ENCODE peak calls at places on chromosomes 12 and 14, in ten cellular contexts. One of them, this sample, is unnamed. For H3K4me1 and H3K9me3, the result is how much of the 10 kb centered on the place peaks cover.

GRCh38 chr12:6374781-6375150 is 597 bp downstream of the SCNN1A start:
- DNase-seq in IMR-90: no peak
- DNase-seq in K562: no peak
- DNase-seq in uterus: no peak
- DNase-seq in ovary: no peak
- DNase-seq in tibial nerve: no peak
- DNase-seq in H1: no peak
- DNase-seq in A549: no peak
- DNase-seq in HCT116: no peak
- DNase-seq in HepG2: no peak
- DNase-seq in this sample: no peak

GRCh38 chr14:69986336-69986735 is 107.1 kb downstream of the SMOC1 start:
- DNase-seq in IMR-90: no peak
- DNase-seq in K562: no peak
- DNase-seq in uterus: no peak
- DNase-seq in ovary: no peak
- DNase-seq in tibial nerve: no peak
- DNase-seq in H1: no peak
- DNase-seq in A549: no peak
- DNase-seq in HCT116: no peak
- DNase-seq in HepG2: no peak
- DNase-seq in this sample: no peak

GRCh38 chr12:112419269-112420133 is 754 bp downstream of the PTPN11 start:
- DNase-seq in IMR-90: peak
- DNase-seq in K562: peak
- DNase-seq in uterus: peak
- DNase-seq in ovary: peak
- DNase-seq in tibial nerve: peak
- DNase-seq in H1: no peak
- DNase-seq in A549: peak
- DNase-seq in HCT116: no peak
- DNase-seq in HepG2: peak
- DNase-seq in this sample: peak

GRCh38 chr14:95294320-95294719 is 25.4 kb downstream of the CLMN start:
- DNase-seq in IMR-90: no peak
- DNase-seq in K562: no peak
- DNase-seq in uterus: no peak
- DNase-seq in ovary: no peak
- DNase-seq in tibial nerve: no peak
- DNase-seq in H1: no peak
- DNase-seq in A549: no peak
- DNase-seq in HCT116: no peak
- DNase-seq in HepG2: no peak
- DNase-seq in this sample: no peak

GRCh38 chr14:65373671-65374039 is 38.9 kb upstream of the FUT8 start:
- DNase-seq in IMR-90: no peak
- DNase-seq in K562: no peak
- DNase-seq in uterus: no peak
- DNase-seq in ovary: no peak
- DNase-seq in tibial nerve: no peak
- DNase-seq in H1: no peak
- DNase-seq in A549: no peak
- DNase-seq in HCT116: no peak
- DNase-seq in HepG2: no peak
- DNase-seq in this sample: no peak

GRCh38 chr14:93959239-93960107 is 16.9 kb downstream of the ASB2 start:
- DNase-seq in IMR-90: peak
- DNase-seq in K562: peak
- DNase-seq in uterus: peak
- DNase-seq in ovary: no peak
- DNase-seq in tibial nerve: no peak
- DNase-seq in H1: no peak
- DNase-seq in A549: peak
- DNase-seq in HCT116: peak
- DNase-seq in HepG2: peak
- DNase-seq in this sample: no peak

GRCh38 chr12:65335021-65335714 is 56.7 kb downstream of the MSRB3 start:
- DNase-seq in IMR-90: peak
- DNase-seq in K562: no peak
- DNase-seq in uterus: peak
- DNase-seq in ovary: peak
- DNase-seq in tibial nerve: peak
- DNase-seq in H1: no peak
- DNase-seq in A549: peak
- DNase-seq in HCT116: peak
- DNase-seq in HepG2: peak
- DNase-seq in this sample: no peak

GRCh38 chr12:66698558-66698957 is 19.7 kb upstream of the GRIP1 start:
- DNase-seq in IMR-90: no peak
- DNase-seq in K562: no peak
- DNase-seq in uterus: no peak
- DNase-seq in ovary: no peak
- DNase-seq in tibial nerve: no peak
- DNase-seq in H1: no peak
- DNase-seq in A549: no peak
- DNase-seq in HCT116: no peak
- DNase-seq in HepG2: no peak
- DNase-seq in this sample: no peak

GRCh38 chr12:39736406-39736805 is 116.8 kb upstream of the ABCD2 start:
- DNase-seq in IMR-90: no peak
- DNase-seq in K562: no peak
- DNase-seq in uterus: no peak
- DNase-seq in ovary: no peak
- DNase-seq in tibial nerve: no peak
- DNase-seq in H1: no peak
- DNase-seq in A549: no peak
- DNase-seq in HCT116: no peak
- DNase-seq in HepG2: no peak
- DNase-seq in this sample: no peak

GRCh38 chr12:18224745-18225144 is 36.6 kb upstream of the PIK3C2G start:
- DNase-seq in IMR-90: peak
- DNase-seq in K562: no peak
- DNase-seq in uterus: no peak
- DNase-seq in ovary: no peak
- DNase-seq in tibial nerve: no peak
- DNase-seq in H1: no peak
- DNase-seq in A549: peak
- DNase-seq in HCT116: peak
- DNase-seq in HepG2: peak
- DNase-seq in this sample: no peak

GRCh38 chr12:14884458-14884878 is 1.2 kb downstream of the MGP start:
- DNase-seq in IMR-90: peak
- DNase-seq in K562: no peak
- DNase-seq in uterus: peak
- DNase-seq in ovary: peak
- DNase-seq in tibial nerve: peak
- DNase-seq in H1: no peak
- DNase-seq in A549: no peak
- DNase-seq in HCT116: no peak
- DNase-seq in HepG2: no peak
- DNase-seq in this sample: peak

GRCh38 chr12:103810108-103810507 is 30.9 kb downstream of the NT5DC3 start:
- DNase-seq in IMR-90: no peak
- DNase-seq in K562: peak
- DNase-seq in uterus: no peak
- DNase-seq in ovary: no peak
- DNase-seq in tibial nerve: no peak
- DNase-seq in H1: no peak
- DNase-seq in A549: no peak
- DNase-seq in HCT116: no peak
- DNase-seq in HepG2: no peak
- DNase-seq in this sample: no peak

GRCh38 chr14:37594916-37595808 is at the start of the genes FOXA1 and TTC6:
- DNase-seq in IMR-90: peak
- DNase-seq in K562: peak
- DNase-seq in uterus: no peak
- DNase-seq in ovary: no peak
- DNase-seq in tibial nerve: no peak
- DNase-seq in H1: peak
- DNase-seq in A549: peak
- DNase-seq in HCT116: peak
- DNase-seq in HepG2: peak
- DNase-seq in this sample: no peak

GRCh38 chr12:126811401-126811800 is 1455.6 kb upstream of the TMEM132C start:
- DNase-seq in IMR-90: no peak
- DNase-seq in K562: no peak
- DNase-seq in uterus: no peak
- DNase-seq in ovary: no peak
- DNase-seq in tibial nerve: no peak
- DNase-seq in H1: no peak
- DNase-seq in A549: no peak
- DNase-seq in HCT116: no peak
- DNase-seq in HepG2: no peak
- DNase-seq in this sample: no peak

GRCh38 chr12:94174576-94174975 is 26.2 kb downstream of the PLXNC1 start:
- DNase-seq in IMR-90: no peak
- DNase-seq in K562: no peak
- DNase-seq in uterus: no peak
- DNase-seq in ovary: no peak
- DNase-seq in tibial nerve: peak
- DNase-seq in H1: no peak
- DNase-seq in A549: no peak
- DNase-seq in HCT116: no peak
- DNase-seq in HepG2: no peak
- DNase-seq in this sample: no peak

DNA sequence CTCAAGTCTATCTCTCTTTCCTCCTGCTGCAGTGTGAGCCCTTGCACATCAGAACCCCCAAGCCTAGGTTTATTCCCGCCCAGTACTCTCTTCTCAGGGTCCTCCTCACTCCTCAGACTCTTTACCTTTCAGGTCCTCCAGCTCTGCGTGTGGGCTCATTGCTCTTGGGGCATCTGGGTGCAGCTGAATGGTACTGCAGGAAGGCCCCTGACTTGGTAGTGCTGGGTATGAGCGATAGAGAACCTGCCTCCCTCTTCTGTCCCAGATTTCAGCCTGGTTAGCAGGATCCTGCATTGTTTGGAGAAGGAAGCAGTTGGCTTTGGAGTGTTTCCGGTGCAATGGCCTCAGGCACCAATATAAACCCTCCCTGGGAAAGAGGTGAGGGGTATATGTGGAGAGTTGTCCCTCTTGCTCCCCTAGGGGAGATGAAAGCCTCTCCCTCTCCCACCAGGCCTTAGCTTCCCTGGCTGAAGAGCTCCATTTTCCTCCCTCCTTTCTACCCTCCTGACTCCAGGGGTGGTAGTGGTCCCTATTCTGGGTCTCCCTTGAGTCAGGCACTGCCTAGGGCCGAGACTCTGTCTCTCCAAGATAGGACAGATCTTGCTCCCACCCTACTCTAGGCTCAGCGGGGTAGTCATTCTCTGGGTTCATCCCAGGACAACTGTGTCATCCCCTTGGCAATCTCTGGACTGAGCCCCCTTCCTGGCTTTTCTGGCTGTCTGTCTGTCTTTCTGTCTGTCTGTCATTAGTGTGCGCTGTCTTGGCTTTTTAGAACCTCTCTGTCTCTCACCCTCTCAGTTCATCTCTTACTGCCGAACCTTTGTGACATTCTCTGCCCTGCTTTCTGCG is 3.8 kb downstream of the LRP1 start:
- DNase-seq in IMR-90: no peak
- DNase-seq in K562: no peak
- DNase-seq in uterus: no peak
- DNase-seq in ovary: no peak
- DNase-seq in tibial nerve: no peak
- DNase-seq in H1: no peak
- DNase-seq in A549: no peak
- DNase-seq in HCT116: no peak
- DNase-seq in HepG2: no peak
- DNase-seq in this sample: no peak
- H3K4me1 ChIP-seq in IMR-90: under half
- H3K4me1 ChIP-seq in K562: under half
- H3K4me1 ChIP-seq in uterus: under half
- H3K4me1 ChIP-seq in ovary: under half
- H3K4me1 ChIP-seq in tibial nerve: half or more
- H3K4me1 ChIP-seq in H1: under half
- H3K4me1 ChIP-seq in A549: under half
- H3K4me1 ChIP-seq in HCT116: under half
- H3K4me1 ChIP-seq in HepG2: half or more
- H3K4me1 ChIP-seq in this sample: under half

DNA sequence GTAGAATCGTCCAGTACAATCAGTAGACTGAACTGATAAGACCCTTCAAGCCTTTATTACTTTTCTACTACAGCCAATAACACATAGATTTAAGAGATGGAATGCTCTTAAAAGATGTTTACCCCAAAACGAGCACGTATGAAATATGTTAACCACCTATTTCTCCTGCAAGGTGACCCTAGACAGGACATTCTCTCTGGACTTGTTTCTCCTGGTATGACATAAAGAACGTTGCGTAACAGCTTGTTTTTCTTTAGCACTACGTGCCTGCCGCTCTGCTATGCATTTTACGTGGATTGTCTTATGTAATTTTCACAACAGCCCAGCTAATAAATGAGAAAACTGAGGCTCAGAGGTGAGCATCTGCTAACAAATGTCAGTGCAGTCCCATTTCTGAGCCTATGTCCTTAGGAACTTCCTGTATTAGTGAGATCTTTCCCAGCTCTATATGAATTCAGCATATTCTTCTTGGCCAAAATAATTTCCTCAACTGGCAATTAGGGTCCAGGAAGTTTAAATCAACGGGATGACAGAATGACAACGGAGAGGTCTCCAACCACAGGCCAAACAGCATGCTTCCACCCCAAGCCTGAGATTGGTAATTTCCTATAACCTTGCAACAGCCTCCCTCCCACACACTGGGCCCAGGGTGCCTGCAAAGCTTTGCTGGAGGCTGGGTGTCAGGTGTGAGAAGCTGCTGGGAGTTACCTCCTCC is 3.7 kb downstream of the NFKBIA start:
- DNase-seq in IMR-90: no peak
- DNase-seq in K562: peak
- DNase-seq in uterus: no peak
- DNase-seq in ovary: no peak
- DNase-seq in tibial nerve: no peak
- DNase-seq in H1: no peak
- DNase-seq in A549: no peak
- DNase-seq in HCT116: no peak
- DNase-seq in HepG2: peak
- DNase-seq in this sample: no peak
- TF ChIP-seq POLR2A in IMR-90: no peak
- TF ChIP-seq POLR2A in K562: no peak
- TF ChIP-seq POLR2A in uterus: no peak
- TF ChIP-seq POLR2A in ovary: no peak
- TF ChIP-seq POLR2A in tibial nerve: no peak
- TF ChIP-seq POLR2A in H1: no peak
- TF ChIP-seq POLR2A in A549: no peak
- TF ChIP-seq POLR2A in HCT116: no peak
- TF ChIP-seq POLR2A in HepG2: no peak
- TF ChIP-seq POLR2A in this sample: no peak

GRCh38 chr14:105765893-105766614 is 239.7 kb downstream of the TMEM121 start:
- DNase-seq in IMR-90: no peak
- DNase-seq in K562: no peak
- DNase-seq in uterus: no peak
- DNase-seq in ovary: no peak
- DNase-seq in tibial nerve: no peak
- DNase-seq in H1: no peak
- DNase-seq in A549: no peak
- DNase-seq in HCT116: no peak
- DNase-seq in HepG2: no peak
- DNase-seq in this sample: peak
- H3K9me3 ChIP-seq in IMR-90: under half
- H3K9me3 ChIP-seq in K562: under half
- H3K9me3 ChIP-seq in uterus: under half
- H3K9me3 ChIP-seq in ovary: under half
- H3K9me3 ChIP-seq in tibial nerve: under half
- H3K9me3 ChIP-seq in H1: under half
- H3K9me3 ChIP-seq in A549: under half
- H3K9me3 ChIP-seq in HCT116: under half
- H3K9me3 ChIP-seq in HepG2: under half
- H3K9me3 ChIP-seq in this sample: under half

GRCh38 chr14:77319416-77319815 is 1.3 kb downstream of the POMT2 start:
- DNase-seq in IMR-90: no peak
- DNase-seq in K562: no peak
- DNase-seq in uterus: no peak
- DNase-seq in ovary: no peak
- DNase-seq in tibial nerve: no peak
- DNase-seq in H1: no peak
- DNase-seq in A549: no peak
- DNase-seq in HCT116: no peak
- DNase-seq in HepG2: no peak
- DNase-seq in this sample: no peak
- H3K4me1 ChIP-seq in IMR-90: under half
- H3K4me1 ChIP-seq in K562: under half
- H3K4me1 ChIP-seq in uterus: under half
- H3K4me1 ChIP-seq in ovary: under half
- H3K4me1 ChIP-seq in tibial nerve: under half
- H3K4me1 ChIP-seq in H1: under half
- H3K4me1 ChIP-seq in A549: under half
- H3K4me1 ChIP-seq in HCT116: under half
- H3K4me1 ChIP-seq in HepG2: half or more
- H3K4me1 ChIP-seq in this sample: under half